ENCODE peak calls at places on chromosome 5, in six cellular contexts. N is central memory CD4-positive, alpha-beta T cell; J is brain microvascular endothelial cell; I is NCI-H446 treated with DMSO at 0.1 percent for 48 hours; Z is lung microvascular endothelial cell; Y is left kidney. X is an unnamed sample.
A peak's percentile ranks its signal among the peaks of the same experiment; 100 is the strongest.

GRCh38 chr5:138930371-138931097 is 55.4 kb upstream of the LRRTM2 start:
- DNase-seq in I (no peak), Y (no peak), J (no peak), Z (no peak), N (no peak), X (no peak)

GRCh38 chr5:24646915-24647314 is 2.1 kb upstream of the CDH10 start:
- DNase-seq in N (no peak), J (no peak), Z (no peak), I (no peak), Y (peak; percentile 2), X (no peak)

GRCh38 chr5:18534119-18534518 is 899.9 kb downstream of the TAF11L14 start:
- DNase-seq in Y (no peak), J (no peak), N (no peak), I (no peak), Z (no peak), X (no peak)

GRCh38 chr5:107512029-107512428 is 158.7 kb downstream of the EFNA5 start:
- DNase-seq in J (no peak), N (no peak), Y (no peak), I (no peak), Z (no peak), X (no peak)

GRCh38 chr5:125209650-125210049 is 463.2 kb upstream of the ZNF608 start:
- DNase-seq in N (no peak), Z (no peak), Y (no peak), I (peak; percentile 34), J (no peak), X (peak; percentile 88)

GRCh38 chr5:67301285-67301904 is 104.8 kb upstream of the CD180 start:
- DNase-seq in Y (peak; percentile 45), I (no peak), N (no peak), Z (peak; percentile 90), J (peak; percentile 72), X (no peak)

GRCh38 chr5:141914154-141914743 is 9.4 kb upstream of the DELE1 start:
- DNase-seq in J (no peak), N (no peak), Z (no peak), Y (peak; percentile 78), I (no peak), X (no peak)

GRCh38 chr5:128494516-128494915 is 43.5 kb downstream of the FBN2 start:
- DNase-seq in I (no peak), Y (peak; percentile 11), Z (no peak), J (no peak), N (no peak), X (no peak)

GRCh38 chr5:136195971-136196577 is 3.1 kb upstream of the SMIM32 start:
- DNase-seq in J (no peak), N (no peak), I (no peak), Y (no peak), Z (no peak), X (no peak)

GRCh38 chr5:121851643-121852574 is at the start of gene FTMT:
- DNase-seq in Y (no peak), I (no peak), J (no peak), Z (no peak), N (no peak), X (no peak)

GRCh38 chr5:90809695-90810094 is 251.1 kb downstream of the ADGRV1 start:
- DNase-seq in J (no peak), N (no peak), I (no peak), Z (no peak), Y (no peak), X (no peak)

GRCh38 chr5:177531209-177531940 is 14.6 kb upstream of the DDX41 start:
- DNase-seq in J (no peak), Z (no peak), N (no peak), I (no peak), Y (no peak), X (no peak)

GRCh38 chr5:60961685-60962084 is 16.7 kb downstream of the NDUFAF2 start:
- DNase-seq in Y (no peak), J (peak; percentile 27), I (no peak), N (no peak), Z (no peak), X (no peak)

GRCh38 chr5:57862471-57863282 is 380.1 kb upstream of the ACTBL2 start:
- DNase-seq in Y (no peak), J (peak; percentile 10), Z (no peak), N (no peak), I (no peak), X (peak; percentile 24)

GRCh38 chr5:174917976-174918554 is 193.7 kb downstream of the MSX2 start:
- DNase-seq in Y (no peak), I (no peak), Z (no peak), J (no peak), N (no peak), X (no peak)

GRCh38 chr5:123206618-123207320 is 117.7 kb downstream of the PRDM6 start:
- DNase-seq in Y (peak; percentile 24), N (no peak), Z (no peak), J (peak; percentile 62), I (no peak), X (no peak)

GRCh38 chr5:58544195-58544594 is 38.7 kb upstream of the RAB3C start:
- DNase-seq in N (no peak), Y (no peak), I (no peak), Z (no peak), J (no peak), X (no peak)